ENCODE peak calls at places on chromosome 22, in six cellular contexts. A, I, G, M, Z and H are unnamed samples. For H3K4me1 and H3K36me3, the result is how much of the 10 kb centered on the place peaks cover.

GRCh38 chr22:26448941-26449340 is 19.9 kb downstream of the ASPHD2 start:
- DNase-seq in A (no peak), I (no peak), G (no peak), M (no peak), Z (no peak), H (no peak)

GRCh38 chr22:39097098-39098020 is at the start of gene APOBEC3H:
- DNase-seq in A (peak), I (peak), G (peak), M (no peak), Z (no peak), H (no peak)

GRCh38 chr22:38413085-38414008 is 41.7 kb downstream of the KCNJ4 start:
- DNase-seq in A (peak), I (peak), G (peak), M (no peak), Z (no peak), H (no peak)

GRCh38 chr22:50531546-50532352 is 1.9 kb upstream of the TYMP start:
- DNase-seq in A (peak), I (peak), G (peak), M (peak), Z (peak), H (peak)

GRCh38 chr22:23696326-23696851 is 5.6 kb downstream of the RGL4 start:
- DNase-seq in A (peak), I (peak), G (no peak), M (no peak), Z (no peak), H (no peak)

GRCh38 chr22:39091136-39092081 is 5.6 kb upstream of the APOBEC3H start:
- DNase-seq in A (no peak), I (no peak), G (no peak), M (no peak), Z (no peak), H (no peak)

GRCh38 chr22:23984430-23984829 is 4.5 kb downstream of the GSTT2 start:
- DNase-seq in A (no peak), I (no peak), G (no peak), M (peak), Z (peak), H (peak)

GRCh38 chr22:19036523-19037273 is 85.5 kb downstream of the DGCR2 start:
- DNase-seq in A (no peak), I (no peak), G (no peak), M (no peak), Z (no peak), H (peak)

GRCh38 chr22:37657590-37658132 is 862 bp upstream of the PDXP start:
- DNase-seq in A (no peak), I (no peak), G (no peak), M (no peak), Z (peak), H (no peak)

GRCh38 chr22:17733484-17733883 is 40.8 kb downstream of the BID start:
- DNase-seq in A (no peak), I (no peak), G (no peak), M (peak), Z (no peak), H (no peak)

GRCh38 chr22:17576475-17576874 is 13.2 kb downstream of the SLC25A18 start:
- DNase-seq in A (no peak), I (no peak), G (no peak), M (no peak), Z (no peak), H (no peak)

GRCh38 chr22:37616205-37617083 is 7.8 kb downstream of the GGA1 start:
- DNase-seq in A (no peak), I (no peak), G (no peak), M (no peak), Z (no peak), H (no peak)

GRCh38 chr22:39463931-39464390 is 7.1 kb downstream of the MGAT3 start:
- DNase-seq in A (no peak), I (peak), G (peak), M (no peak), Z (no peak), H (no peak)

GRCh38 chr22:40552070-40552469 is 84.4 kb downstream of the MRTFA start:
- DNase-seq in A (no peak), I (no peak), G (peak), M (no peak), Z (no peak), H (no peak)

GRCh38 chr22:37926358-37926757 is 20.3 kb downstream of the MICALL1 start:
- DNase-seq in A (no peak), I (no peak), G (no peak), M (no peak), Z (peak), H (no peak)

GRCh38 chr22:28837640-28838039 is 37.3 kb upstream of the XBP1 start:
- DNase-seq in A (no peak), I (no peak), G (no peak), M (no peak), Z (no peak), H (no peak)

GRCh38 chr22:46362221-46362933 is 26.9 kb downstream of the TRMU start:
- DNase-seq in A (peak), I (no peak), G (no peak), M (no peak), Z (peak), H (no peak)
- TF ChIP-seq CTCF in A (no peak), I (no peak), G (no peak), M (no peak), Z (no peak), H (no peak)

DNA sequence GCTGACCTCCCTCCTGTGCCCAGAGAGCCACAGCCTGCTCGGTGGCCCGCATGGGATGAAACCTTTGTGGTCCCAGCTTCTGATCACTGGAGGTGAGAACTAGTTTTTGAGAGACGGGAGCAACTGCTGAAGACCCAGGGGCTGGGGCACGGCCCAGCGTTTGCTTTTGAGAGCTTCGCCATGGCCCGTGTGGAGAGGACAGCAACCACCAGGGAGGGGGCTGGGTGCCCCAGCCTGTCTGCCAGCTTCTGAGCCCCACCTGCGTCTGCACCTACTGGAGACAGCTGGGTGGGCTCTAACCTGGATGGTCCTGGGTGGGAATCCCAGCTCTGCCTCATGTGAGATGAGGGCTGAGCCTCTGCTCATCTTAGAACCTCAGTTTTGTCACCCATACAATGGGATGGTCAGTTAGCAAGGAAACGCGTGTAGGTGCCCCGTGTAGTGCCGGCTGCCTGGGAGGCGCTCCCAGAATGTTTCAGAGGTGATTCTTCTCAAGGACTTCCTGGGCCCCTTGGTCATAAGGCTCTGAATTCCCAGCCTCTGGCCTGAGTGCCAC is 51.1 kb upstream of the CCDC188 start:
- DNase-seq in A (no peak), I (no peak), G (no peak), M (no peak), Z (no peak), H (no peak)
- H3K4me1 ChIP-seq in A (under half), I (under half), G (under half), M (under half), Z (under half), H (under half)

GRCh38 chr22:35811670-35812069 is 94.0 kb downstream of the APOL5 start:
- DNase-seq in A (no peak), I (no peak), G (no peak), M (no peak), Z (no peak), H (no peak)
- H3K36me3 ChIP-seq in A (under half), I (under half), G (under half), M (under half), Z (under half), H (under half)

GRCh38 chr22:30490399-30490798 is 15.1 kb downstream of the SEC14L4 start:
- DNase-seq in A (no peak), I (no peak), G (no peak), M (no peak), Z (no peak), H (peak)
- TF ChIP-seq CTCF in A (no peak), I (no peak), G (no peak), M (peak), Z (no peak), H (peak)

GRCh38 chr22:42938976-42939375 is 76.0 kb downstream of the PACSIN2 start:
- DNase-seq in A (no peak), I (peak), G (no peak), M (no peak), Z (no peak), H (no peak)

GRCh38 chr22:42937164-42937854 is 77.6 kb downstream of the PACSIN2 start:
- DNase-seq in A (peak), I (peak), G (no peak), M (no peak), Z (no peak), H (no peak)

GRCh38 chr22:42939941-42940653 is 74.9 kb downstream of the PACSIN2 start:
- DNase-seq in A (peak), I (no peak), G (no peak), M (peak), Z (no peak), H (peak)

GRCh38 chr22:42938449-42938848 is 76.5 kb downstream of the PACSIN2 start:
- DNase-seq in A (no peak), I (peak), G (no peak), M (no peak), Z (no peak), H (no peak)

DNA sequence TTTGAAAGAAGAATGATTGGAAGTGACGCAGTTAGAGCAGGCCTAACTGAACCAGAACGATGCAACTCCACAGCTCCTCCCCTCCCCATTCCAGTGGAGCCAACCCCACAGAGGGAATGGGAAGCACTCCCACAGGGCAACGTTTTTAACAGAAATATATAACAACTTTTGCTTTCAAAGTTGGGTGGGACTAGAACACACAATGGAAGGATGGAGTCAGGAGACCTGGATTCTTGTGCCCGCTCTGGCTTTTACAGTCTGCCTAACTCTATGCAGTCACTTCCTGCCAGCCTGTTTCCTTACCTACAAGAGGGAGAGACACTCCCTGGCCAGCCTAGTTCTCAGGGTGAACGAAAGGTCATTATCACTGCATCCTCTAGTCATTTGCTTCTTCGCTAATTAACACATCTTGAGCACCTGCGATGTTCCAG is 75.5 kb downstream of the PACSIN2 start:
- DNase-seq in A (peak), I (no peak), G (no peak), M (peak), Z (no peak), H (no peak)
- H3K4me1 ChIP-seq in A (half or more), I (half or more), G (half or more), M (under half), Z (under half), H (under half)

GRCh38 chr22:46113110-46113909 is 37.0 kb upstream of the PPARA start:
- DNase-seq in A (no peak), I (no peak), G (no peak), M (no peak), Z (no peak), H (no peak)
- H3K36me3 ChIP-seq in A (under half), I (under half), G (half or more), M (under half), Z (half or more), H (under half)

DNA sequence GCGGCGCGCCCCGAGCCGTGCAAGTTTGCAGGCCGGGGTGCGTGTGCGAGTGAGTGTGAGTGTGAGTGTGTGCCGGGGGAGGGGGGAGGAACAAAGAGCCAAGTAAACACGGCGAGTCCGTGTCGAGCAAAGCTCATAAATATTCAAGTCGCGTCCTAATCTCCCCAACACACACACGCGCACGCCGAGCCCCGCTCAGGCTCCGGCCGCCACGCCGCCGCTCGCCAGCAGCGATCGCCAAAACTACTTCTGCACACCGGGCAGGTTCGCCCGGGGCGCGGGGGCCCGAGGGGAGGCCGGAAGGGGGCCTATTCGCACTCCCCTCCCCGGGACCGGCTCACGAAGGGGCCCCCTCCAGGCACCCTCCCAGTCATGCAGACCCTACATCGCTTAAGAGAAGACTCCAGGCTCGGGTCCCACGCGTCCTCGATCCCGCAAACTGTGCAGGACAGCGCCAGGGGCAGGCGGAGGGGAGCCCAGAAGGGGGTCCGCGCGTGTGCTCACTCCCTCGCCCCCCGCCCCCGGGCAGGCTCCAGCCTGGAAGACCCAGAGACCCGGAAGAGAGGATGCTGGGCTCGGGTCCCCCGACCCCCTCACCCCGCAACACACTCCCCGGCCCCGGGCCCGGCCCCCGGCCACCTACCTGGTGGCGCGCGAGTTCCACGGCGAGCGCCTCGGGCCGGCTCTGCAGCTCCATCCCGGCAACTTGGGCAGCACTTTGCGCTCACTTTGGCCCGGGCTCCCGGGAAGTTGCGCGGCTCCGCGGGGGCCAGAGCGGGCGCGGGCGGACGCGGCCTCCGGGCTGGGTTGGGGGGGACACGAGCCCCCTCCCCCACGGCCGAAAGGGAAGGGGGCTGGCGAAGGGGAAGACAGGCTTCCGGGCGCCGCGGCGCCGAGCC is 703 bp downstream of the PHF21B start:
- DNase-seq in A (no peak), I (peak), G (no peak), M (no peak), Z (peak), H (no peak)
- TF ChIP-seq CTCF in A (no peak), I (no peak), G (no peak), M (no peak), Z (no peak), H (no peak)

GRCh38 chr22:45229181-45229580 is 11.5 kb downstream of the KIAA0930 start:
- DNase-seq in A (no peak), I (no peak), G (no peak), M (no peak), Z (no peak), H (no peak)

GRCh38 chr22:45228401-45228754 is 12.3 kb downstream of the KIAA0930 start:
- DNase-seq in A (no peak), I (no peak), G (no peak), M (no peak), Z (no peak), H (no peak)

GRCh38 chr22:45226681-45227186 is 14.0 kb downstream of the KIAA0930 start:
- DNase-seq in A (no peak), I (peak), G (no peak), M (no peak), Z (no peak), H (no peak)

GRCh38 chr22:45225732-45226560 is 14.7 kb downstream of the KIAA0930 start:
- DNase-seq in A (peak), I (peak), G (no peak), M (no peak), Z (no peak), H (no peak)

DNA sequence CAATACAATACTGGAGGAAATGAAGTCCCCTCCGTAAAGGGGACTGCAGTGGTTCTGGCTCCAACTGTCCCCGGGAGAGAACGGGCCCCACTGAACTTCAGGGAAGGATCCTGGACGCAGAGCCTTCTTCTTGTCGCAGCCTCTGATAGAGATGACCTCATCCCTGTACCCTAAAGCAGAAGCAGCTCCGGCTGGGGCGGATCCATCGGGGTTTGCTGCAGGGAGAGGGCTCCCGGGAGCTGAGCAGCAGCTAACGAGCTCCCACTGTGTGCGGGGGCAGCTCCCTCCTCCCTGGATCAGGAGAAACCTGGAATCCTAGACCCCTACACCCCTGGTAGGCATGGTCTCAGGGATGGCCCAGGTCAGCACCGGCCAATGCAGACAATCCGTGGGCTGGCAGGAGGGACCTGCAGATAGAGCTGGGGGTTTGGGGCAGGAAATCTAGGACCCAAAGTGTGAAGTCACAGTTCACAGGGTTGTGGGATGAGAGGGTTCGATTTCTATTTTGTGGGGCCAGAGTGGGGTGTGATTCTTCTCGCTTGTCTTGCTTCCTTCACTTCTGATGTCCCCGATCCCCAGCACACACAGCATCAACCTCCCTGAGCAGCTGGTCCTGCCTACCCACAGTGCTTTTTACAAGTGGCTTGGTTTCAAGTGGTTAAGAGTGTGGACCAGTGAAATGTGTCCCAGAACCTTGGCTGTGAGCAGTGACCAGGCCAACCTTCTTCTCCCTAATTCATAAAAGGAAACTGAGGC is 12.9 kb downstream of the KIAA0930 start:
- DNase-seq in A (peak), I (no peak), G (no peak), M (no peak), Z (no peak), H (no peak)
- H3K4me1 ChIP-seq in A (under half), I (under half), G (under half), M (under half), Z (under half), H (under half)